ENCODE peak calls at places on chromosomes 6 and 20, in seven cellular contexts. X, C, B, A, Q, Z and D are unnamed samples.

GRCh38 chr6:161369339-161369738 is 95.5 kb upstream of the AGPAT4 start:
- DNase-seq in C (no peak), Z (no peak), B (no peak), Q (no peak), X (no peak), A (peak), D (peak)

GRCh38 chr6:111938710-111939109 is 65.5 kb upstream of the FYN start:
- DNase-seq in Z (no peak), C (no peak), Q (no peak), A (peak), X (peak), B (no peak), D (peak)

GRCh38 chr6:159688977-159689376 is 4.1 kb downstream of the SOD2 start:
- DNase-seq in A (no peak), B (no peak), C (no peak), Z (no peak), Q (no peak), X (no peak), D (no peak)

GRCh38 chr6:45697605-45698004 is 318.1 kb downstream of the CLIC5 start:
- DNase-seq in A (peak), X (peak), Z (no peak), B (no peak), C (no peak), Q (no peak), D (peak)

GRCh38 chr20:17298751-17299150 is 71.9 kb downstream of the PCSK2 start:
- DNase-seq in C (no peak), A (no peak), Z (no peak), B (no peak), Q (no peak), X (no peak), D (no peak)

GRCh38 chr20:6122873-6123649 is at the start of gene FERMT1:
- DNase-seq in C (peak), Z (peak), X (peak), B (peak), Q (no peak), A (peak), D (peak)

GRCh38 chr6:125277838-125278237 is 23.9 kb downstream of the HDDC2 start:
- DNase-seq in Z (no peak), X (no peak), Q (no peak), A (no peak), B (no peak), C (no peak), D (no peak)

GRCh38 chr6:52724406-52725121 is 38.7 kb downstream of the GSTA2 start:
- DNase-seq in Z (peak), C (peak), A (peak), X (peak), Q (peak), B (no peak), D (peak)

GRCh38 chr6:137307163-137307851 is 88.1 kb upstream of the IFNGR1 start:
- DNase-seq in Q (no peak), X (no peak), C (no peak), A (no peak), B (no peak), Z (no peak), D (no peak)

GRCh38 chr20:846894-847278 is 13.4 kb downstream of the FAM110A start:
- DNase-seq in X (no peak), Q (no peak), A (no peak), C (no peak), B (no peak), Z (no peak), D (no peak)

GRCh38 chr20:44009679-44009992 is 95.0 kb downstream of the TOX2 start:
- DNase-seq in A (no peak), X (no peak), C (no peak), B (no peak), Z (no peak), Q (no peak), D (no peak)

GRCh38 chr6:27760464-27760863 is 151.7 kb downstream of the OR2B2 start:
- DNase-seq in B (no peak), C (no peak), A (no peak), Z (no peak), X (no peak), Q (no peak), D (no peak)

GRCh38 chr6:130843575-130844320 is 16.5 kb downstream of the SMLR1 start:
- DNase-seq in C (no peak), B (no peak), Z (no peak), X (no peak), A (peak), Q (no peak), D (peak)

GRCh38 chr20:59568509-59569024 is 35.8 kb upstream of the PHACTR3 start:
- DNase-seq in X (peak), A (no peak), C (no peak), B (no peak), Z (no peak), Q (peak), D (no peak)

GRCh38 chr6:89298680-89299450 is 16.2 kb downstream of the GABRR2 start:
- DNase-seq in X (peak), Q (no peak), Z (no peak), B (no peak), A (peak), C (no peak), D (peak)

GRCh38 chr6:113050979-113051378 is 703.8 kb downstream of the RFPL4B start:
- DNase-seq in Z (no peak), B (no peak), C (peak), A (no peak), X (no peak), Q (no peak), D (no peak)

GRCh38 chr6:43009124-43009523 is 4.6 kb downstream of the MEA1 start:
- DNase-seq in Z (peak), C (peak), X (no peak), A (peak), Q (no peak), B (no peak), D (peak)

GRCh38 chr6:145704153-145704781 is 31.1 kb downstream of the EPM2A start:
- DNase-seq in C (no peak), B (no peak), Z (no peak), A (peak), Q (no peak), X (no peak), D (peak)

GRCh38 chr6:46323966-46324622 is 153.3 kb upstream of the ENPP5 start:
- DNase-seq in Z (no peak), X (no peak), Q (no peak), A (no peak), C (no peak), B (no peak), D (no peak)

DNA sequence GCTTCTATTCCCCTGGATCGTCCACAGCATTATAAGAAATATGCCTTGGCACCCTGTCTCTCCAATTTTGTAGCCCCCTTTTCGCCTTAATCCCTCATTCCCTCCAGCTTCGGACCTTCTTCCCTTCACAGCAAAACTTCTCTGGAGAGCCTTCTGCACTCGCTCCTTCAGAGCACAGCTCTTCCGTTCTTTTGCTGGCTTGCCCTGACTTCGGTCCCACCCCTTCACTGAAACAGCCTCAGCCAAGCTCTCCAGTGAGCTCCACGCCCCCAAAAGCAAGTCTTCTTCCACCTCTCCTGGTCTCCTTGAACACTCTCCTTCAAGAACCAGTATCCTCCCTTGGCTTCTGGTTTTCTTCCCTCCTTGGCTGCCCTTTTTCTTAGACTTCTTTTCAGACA is 134.7 kb upstream of the RNF24 start:
- DNase-seq in Q (no peak), B (no peak), X (no peak), C (no peak), A (peak), Z (no peak), D (peak)
- H3K4me3 ChIP-seq in Q (peak), B (no peak), X (peak), C (no peak), A (peak), Z (peak), D (peak)

DNA sequence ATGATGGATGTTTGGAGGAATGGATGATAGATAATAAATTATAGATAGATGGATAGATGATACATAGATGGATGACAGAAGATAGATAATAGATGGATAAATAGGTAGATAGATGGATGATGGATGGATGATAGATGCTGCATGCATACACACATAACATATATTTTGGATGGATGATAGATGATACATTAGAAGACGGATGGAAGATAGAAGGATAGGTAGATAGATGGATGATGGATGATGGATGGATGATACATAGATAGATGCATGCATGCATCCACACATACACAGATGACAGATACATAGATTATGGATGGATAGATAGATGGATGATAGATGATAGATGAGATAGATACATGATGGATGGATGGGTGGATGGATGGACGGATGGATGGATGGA is 387.8 kb downstream of the TAF4 start:
- DNase-seq in Z (no peak), X (no peak), B (no peak), Q (no peak), A (no peak), C (no peak), D (no peak)
- H3K4me3 ChIP-seq in Z (no peak), X (no peak), B (no peak), Q (no peak), A (no peak), C (no peak), D (no peak)

GRCh38 chr6:126662966-126663365 is 323.1 kb downstream of the CENPW start:
- DNase-seq in B (no peak), Z (no peak), A (peak), X (no peak), Q (no peak), C (no peak), D (no peak)

GRCh38 chr6:126660376-126660775 is 320.5 kb downstream of the CENPW start:
- DNase-seq in Q (no peak), Z (no peak), A (no peak), C (no peak), X (no peak), B (no peak), D (no peak)

GRCh38 chr6:126661646-126662045 is 321.7 kb downstream of the CENPW start:
- DNase-seq in A (peak), X (no peak), Z (no peak), B (no peak), Q (no peak), C (no peak), D (peak)

GRCh38 chr6:126657556-126658129 is 317.7 kb downstream of the CENPW start:
- DNase-seq in X (peak), C (peak), B (no peak), A (peak), Z (no peak), Q (no peak), D (peak)
- H3K4me3 ChIP-seq in X (no peak), C (no peak), B (no peak), A (no peak), Z (no peak), Q (no peak), D (no peak)

DNA sequence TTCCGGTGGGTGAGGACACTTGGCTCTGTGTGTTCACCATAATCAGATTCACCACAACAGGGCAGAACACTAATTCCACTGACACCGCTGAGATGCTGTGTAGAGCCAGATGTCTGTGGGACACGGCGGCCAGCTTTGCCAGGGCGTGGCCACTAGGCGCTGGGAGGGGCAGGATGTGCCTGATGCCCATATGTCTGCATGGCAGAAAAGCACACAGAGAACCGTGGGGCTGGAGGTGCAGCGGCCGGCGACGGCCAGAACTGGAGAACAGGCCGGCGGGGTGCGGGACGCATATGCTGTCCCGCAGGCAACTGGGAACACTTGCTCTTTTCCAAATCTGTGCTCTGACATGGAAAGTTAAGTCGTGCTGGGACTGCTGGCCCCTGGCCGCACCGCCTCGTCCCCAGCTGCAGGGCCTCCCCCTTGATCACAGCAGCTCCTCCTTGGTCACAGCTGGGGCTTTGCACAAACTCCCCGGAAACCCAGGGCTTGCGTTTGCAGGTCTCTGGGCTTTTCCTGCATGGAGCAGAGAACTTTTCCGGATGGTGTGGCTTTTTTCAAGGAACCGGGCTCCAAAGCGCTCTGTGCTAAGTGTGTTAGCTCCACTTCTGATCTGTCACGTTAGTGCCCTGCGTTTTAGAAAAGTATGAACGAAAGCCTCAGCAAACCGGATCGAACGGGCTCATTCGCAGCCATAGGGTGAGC is 31.1 kb downstream of the NTSR1 start:
- DNase-seq in A (peak), C (peak), Q (peak), X (no peak), B (no peak), Z (peak), D (no peak)
- H3K4me3 ChIP-seq in A (peak), C (no peak), Q (no peak), X (peak), B (no peak), Z (no peak), D (no peak)

GRCh38 chr6:2749972-2750600 is 636 bp downstream of the MYLK4 start:
- DNase-seq in Q (peak), B (peak), C (peak), A (peak), Z (peak), X (no peak), D (peak)
- H3K4me3 ChIP-seq in Q (peak), B (peak), C (no peak), A (no peak), Z (peak), X (no peak), D (no peak)

DNA sequence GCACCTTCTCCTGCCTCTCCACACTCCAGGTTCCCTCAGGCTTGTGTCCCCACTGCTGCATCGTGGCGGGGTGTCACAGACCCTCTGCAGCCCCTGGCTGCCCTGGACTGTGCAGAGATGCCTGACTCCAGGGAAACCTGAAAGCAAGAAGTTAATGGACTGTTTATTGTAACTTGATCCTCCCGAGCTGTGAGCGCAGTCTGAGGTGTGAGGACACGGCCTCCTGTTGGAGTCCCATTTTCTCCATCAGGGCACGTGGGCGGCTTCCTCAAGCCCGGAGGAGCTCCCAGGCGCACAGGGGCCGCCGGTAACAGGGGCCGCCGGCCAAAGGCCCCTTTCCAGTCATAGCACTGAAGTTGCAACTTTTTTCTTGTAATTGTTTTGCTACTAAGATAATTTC is 16.9 kb downstream of the RBM38 start:
- DNase-seq in A (peak), C (no peak), Z (no peak), B (no peak), X (no peak), Q (no peak), D (no peak)
- H3K4me3 ChIP-seq in A (no peak), C (no peak), Z (no peak), B (no peak), X (no peak), Q (no peak), D (no peak)

DNA sequence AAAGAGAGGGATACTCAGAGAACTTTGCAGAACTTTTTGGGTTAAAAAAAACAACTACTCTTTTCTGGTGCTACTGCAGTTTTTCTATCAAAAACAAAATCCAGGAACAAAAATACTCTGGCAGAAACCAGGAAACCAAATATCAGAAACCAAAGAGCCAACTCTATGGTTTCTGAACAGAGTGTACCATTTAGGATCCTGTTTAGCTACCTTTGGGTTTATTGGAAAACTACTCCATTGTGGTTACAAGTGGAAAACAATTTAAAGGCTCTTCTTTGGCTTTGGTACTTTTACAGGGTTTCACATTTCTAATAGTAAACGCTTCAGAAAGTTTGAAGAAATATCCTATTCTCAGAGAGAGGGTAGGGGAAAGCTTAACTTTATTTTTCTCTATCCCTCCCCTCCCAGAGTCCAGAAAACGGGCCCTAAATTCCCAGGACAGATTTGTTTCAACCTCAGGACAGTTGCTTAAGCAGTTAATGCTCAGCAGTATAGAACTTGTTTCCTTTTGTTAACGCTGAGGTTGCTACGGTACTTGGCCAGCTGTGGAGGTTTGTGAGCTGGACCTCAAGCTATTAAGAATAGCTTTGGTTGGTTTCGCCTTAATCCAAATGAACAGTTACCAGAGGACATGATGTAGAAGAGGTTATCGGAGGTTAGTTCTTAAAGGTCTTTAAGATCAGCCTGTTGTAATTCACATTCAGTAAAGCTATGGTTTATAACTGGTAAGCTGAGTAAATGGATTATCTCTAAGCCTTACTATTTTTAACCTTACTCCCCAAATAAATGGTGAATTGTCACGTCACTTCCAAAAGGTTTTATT is 47.9 kb downstream of the FOXO3 start:
- DNase-seq in A (no peak), Q (no peak), Z (no peak), B (no peak), C (no peak), X (no peak), D (peak)
- H3K4me3 ChIP-seq in A (no peak), Q (no peak), Z (no peak), B (no peak), C (no peak), X (no peak), D (no peak)

GRCh38 chr20:20362774-20363435 is 5.0 kb upstream of the INSM1 start:
- DNase-seq in C (peak), Q (no peak), B (no peak), X (no peak), A (no peak), Z (peak), D (no peak)
- H3K4me3 ChIP-seq in C (peak), Q (no peak), B (no peak), X (no peak), A (no peak), Z (peak), D (no peak)

GRCh38 chr6:50285735-50286134 is 236.0 kb upstream of the DEFB112 start:
- DNase-seq in Q (no peak), B (no peak), A (no peak), Z (no peak), C (no peak), X (no peak), D (no peak)
- H3K4me3 ChIP-seq in Q (no peak), B (no peak), A (no peak), Z (no peak), C (no peak), X (no peak), D (no peak)

GRCh38 chr6:7591770-7592169 is 1.8 kb downstream of the SNRNP48 start:
- DNase-seq in A (no peak), Q (no peak), C (no peak), B (no peak), X (no peak), Z (no peak), D (no peak)
- H3K4me3 ChIP-seq in A (peak), Q (no peak), C (no peak), B (no peak), X (no peak), Z (no peak), D (no peak)